ENCODE peak calls at places on chromosomes 7 and 10, in six cellular contexts. One of them, this sample, is unnamed.

GRCh38 chr7:158650821-158651225 is 53.8 kb downstream of the NCAPG2 start:
- DNase-seq in left ventricle myocardium inferior: no peak
- DNase-seq in brain pericyte: no peak
- DNase-seq in GM20000: no peak
- DNase-seq in cardiac fibroblast: peak; percentile 91
- DNase-seq in spleen: no peak
- DNase-seq in this sample: no peak

GRCh38 chr7:13115157-13115772 is 427.8 kb downstream of the ARL4A start:
- DNase-seq in left ventricle myocardium inferior: no peak
- DNase-seq in cardiac fibroblast: peak; percentile 18
- DNase-seq in brain pericyte: no peak
- DNase-seq in spleen: no peak
- DNase-seq in GM20000: no peak
- DNase-seq in this sample: no peak

GRCh38 chr7:1331026-1331425 is 98.4 kb downstream of the UNCX start:
- DNase-seq in spleen: peak; percentile 61
- DNase-seq in cardiac fibroblast: no peak
- DNase-seq in brain pericyte: no peak
- DNase-seq in GM20000: no peak
- DNase-seq in left ventricle myocardium inferior: no peak
- DNase-seq in this sample: peak; percentile 62

GRCh38 chr10:118173326-118173725 is 126.6 kb upstream of the RAB11FIP2 start:
- DNase-seq in cardiac fibroblast: no peak
- DNase-seq in spleen: no peak
- DNase-seq in brain pericyte: no peak
- DNase-seq in left ventricle myocardium inferior: no peak
- DNase-seq in GM20000: no peak
- DNase-seq in this sample: no peak

GRCh38 chr7:123355576-123356195 is 155.9 kb upstream of the SLC13A1 start:
- DNase-seq in cardiac fibroblast: peak; percentile 63
- DNase-seq in spleen: no peak
- DNase-seq in left ventricle myocardium inferior: no peak
- DNase-seq in brain pericyte: no peak
- DNase-seq in GM20000: no peak
- DNase-seq in this sample: no peak

GRCh38 chr10:15730341-15730740 is 10.6 kb upstream of the ITGA8 start:
- DNase-seq in GM20000: no peak
- DNase-seq in left ventricle myocardium inferior: no peak
- DNase-seq in spleen: no peak
- DNase-seq in brain pericyte: no peak
- DNase-seq in cardiac fibroblast: no peak
- DNase-seq in this sample: no peak

GRCh38 chr7:6259257-6259656 is 13.2 kb downstream of the CYTH3 start:
- DNase-seq in brain pericyte: no peak
- DNase-seq in GM20000: no peak
- DNase-seq in left ventricle myocardium inferior: no peak
- DNase-seq in spleen: no peak
- DNase-seq in cardiac fibroblast: no peak
- DNase-seq in this sample: no peak

GRCh38 chr10:27741173-27742091 is 4.2 kb downstream of the MKX start:
- DNase-seq in cardiac fibroblast: no peak
- DNase-seq in GM20000: peak; percentile 11
- DNase-seq in spleen: peak; percentile 74
- DNase-seq in left ventricle myocardium inferior: peak; percentile 14
- DNase-seq in brain pericyte: no peak
- DNase-seq in this sample: peak; percentile 46

GRCh38 chr7:142805350-142806020 is 34.7 kb downstream of the PRSS2 start:
- DNase-seq in brain pericyte: no peak
- DNase-seq in GM20000: no peak
- DNase-seq in spleen: no peak
- DNase-seq in left ventricle myocardium inferior: no peak
- DNase-seq in cardiac fibroblast: no peak
- DNase-seq in this sample: no peak

GRCh38 chr7:27130540-27131389 is at the start of gene HOXA4:
- DNase-seq in spleen: peak; percentile 91
- DNase-seq in left ventricle myocardium inferior: peak; percentile 76
- DNase-seq in GM20000: peak; percentile 89
- DNase-seq in cardiac fibroblast: peak; percentile 38
- DNase-seq in brain pericyte: no peak
- DNase-seq in this sample: peak; percentile 98

GRCh38 chr7:137820677-137821420 is 25.9 kb downstream of the DGKI start:
- DNase-seq in cardiac fibroblast: peak; percentile 86
- DNase-seq in brain pericyte: no peak
- DNase-seq in left ventricle myocardium inferior: peak; percentile 72
- DNase-seq in spleen: no peak
- DNase-seq in GM20000: peak; percentile 41
- DNase-seq in this sample: peak; percentile 91

GRCh38 chr10:133249094-133249780 is 11.6 kb downstream of the VENTX start:
- DNase-seq in cardiac fibroblast: no peak
- DNase-seq in brain pericyte: no peak
- DNase-seq in GM20000: no peak
- DNase-seq in left ventricle myocardium inferior: no peak
- DNase-seq in spleen: no peak
- DNase-seq in this sample: no peak

GRCh38 chr7:142918901-142919300 is 14.6 kb downstream of the TRPV5 start:
- DNase-seq in GM20000: no peak
- DNase-seq in brain pericyte: no peak
- DNase-seq in left ventricle myocardium inferior: no peak
- DNase-seq in spleen: no peak
- DNase-seq in cardiac fibroblast: no peak
- DNase-seq in this sample: no peak

GRCh38 chr10:60816624-60817023 is 38.3 kb downstream of the CDK1 start:
- DNase-seq in cardiac fibroblast: peak; percentile 94
- DNase-seq in spleen: no peak
- DNase-seq in GM20000: peak; percentile 66
- DNase-seq in brain pericyte: peak; percentile 61
- DNase-seq in left ventricle myocardium inferior: no peak
- DNase-seq in this sample: no peak

GRCh38 chr10:43857206-43857952 is 208.7 kb upstream of the ZNF32 start:
- DNase-seq in spleen: peak; percentile 41
- DNase-seq in left ventricle myocardium inferior: no peak
- DNase-seq in brain pericyte: peak; percentile 68
- DNase-seq in GM20000: no peak
- DNase-seq in cardiac fibroblast: peak; percentile 85
- DNase-seq in this sample: no peak